ENCODE peak calls at places on chromosomes 4 and X, in nine cellular contexts. One of them, this sample, is unnamed. For H3K4me1, the result is how much of the 10 kb centered on the place peaks cover.

GRCh38 chr4:100497729-100498250 is 20.0 kb downstream of the EMCN start:
- DNase-seq in GM23248: peak
- DNase-seq in breast epithelium: no peak
- DNase-seq in naive thymus-derived CD4-positive, alpha-beta T cell: no peak
- DNase-seq in H9: no peak
- DNase-seq in aorta: no peak
- DNase-seq in tibial artery: no peak
- DNase-seq in heart left ventricle: no peak
- DNase-seq in pancreas: no peak
- DNase-seq in this sample: no peak

GRCh38 chr4:35970366-35970960 is 273.9 kb downstream of the ARAP2 start:
- DNase-seq in aorta: no peak
- DNase-seq in heart left ventricle: no peak
- DNase-seq in naive thymus-derived CD4-positive, alpha-beta T cell: no peak
- DNase-seq in tibial artery: no peak
- DNase-seq in H9: no peak
- DNase-seq in pancreas: no peak
- DNase-seq in breast epithelium: no peak
- DNase-seq in GM23248: no peak
- DNase-seq in this sample: no peak

GRCh38 chr4:145315828-145316227 is 135.4 kb upstream of the OTUD4 start:
- DNase-seq in breast epithelium: no peak
- DNase-seq in aorta: no peak
- DNase-seq in H9: no peak
- DNase-seq in heart left ventricle: no peak
- DNase-seq in tibial artery: no peak
- DNase-seq in naive thymus-derived CD4-positive, alpha-beta T cell: no peak
- DNase-seq in GM23248: peak
- DNase-seq in pancreas: no peak
- DNase-seq in this sample: no peak

GRCh38 chrX:112120737-112121136 is 38.2 kb upstream of the TRPC5 start:
- DNase-seq in tibial artery: no peak
- DNase-seq in heart left ventricle: no peak
- DNase-seq in breast epithelium: no peak
- DNase-seq in aorta: no peak
- DNase-seq in H9: no peak
- DNase-seq in GM23248: no peak
- DNase-seq in naive thymus-derived CD4-positive, alpha-beta T cell: no peak
- DNase-seq in pancreas: no peak
- DNase-seq in this sample: no peak

GRCh38 chr4:165783626-165784025 is 89.4 kb upstream of the TLL1 start:
- DNase-seq in breast epithelium: no peak
- DNase-seq in naive thymus-derived CD4-positive, alpha-beta T cell: no peak
- DNase-seq in GM23248: no peak
- DNase-seq in pancreas: no peak
- DNase-seq in H9: no peak
- DNase-seq in aorta: no peak
- DNase-seq in heart left ventricle: no peak
- DNase-seq in tibial artery: no peak
- DNase-seq in this sample: no peak

GRCh38 chr4:917466-917865 is 14.7 kb downstream of the GAK start:
- DNase-seq in tibial artery: peak
- DNase-seq in H9: no peak
- DNase-seq in pancreas: no peak
- DNase-seq in aorta: no peak
- DNase-seq in breast epithelium: no peak
- DNase-seq in naive thymus-derived CD4-positive, alpha-beta T cell: no peak
- DNase-seq in GM23248: no peak
- DNase-seq in heart left ventricle: no peak
- DNase-seq in this sample: no peak

GRCh38 chr4:93832097-93832496 is 3.5 kb downstream of the ATOH1 start:
- DNase-seq in pancreas: no peak
- DNase-seq in tibial artery: no peak
- DNase-seq in GM23248: no peak
- DNase-seq in naive thymus-derived CD4-positive, alpha-beta T cell: no peak
- DNase-seq in breast epithelium: no peak
- DNase-seq in H9: peak
- DNase-seq in heart left ventricle: no peak
- DNase-seq in aorta: no peak
- DNase-seq in this sample: no peak

GRCh38 chr4:74628808-74629616 is 165.3 kb downstream of the BTC start:
- DNase-seq in naive thymus-derived CD4-positive, alpha-beta T cell: no peak
- DNase-seq in GM23248: peak
- DNase-seq in H9: no peak
- DNase-seq in pancreas: no peak
- DNase-seq in aorta: no peak
- DNase-seq in tibial artery: no peak
- DNase-seq in heart left ventricle: no peak
- DNase-seq in breast epithelium: no peak
- DNase-seq in this sample: no peak

GRCh38 chr4:87005690-87006461 is 71.1 kb downstream of the AFF1 start:
- DNase-seq in pancreas: no peak
- DNase-seq in tibial artery: no peak
- DNase-seq in GM23248: peak
- DNase-seq in heart left ventricle: no peak
- DNase-seq in breast epithelium: no peak
- DNase-seq in H9: no peak
- DNase-seq in naive thymus-derived CD4-positive, alpha-beta T cell: peak
- DNase-seq in aorta: no peak
- DNase-seq in this sample: peak

DNA sequence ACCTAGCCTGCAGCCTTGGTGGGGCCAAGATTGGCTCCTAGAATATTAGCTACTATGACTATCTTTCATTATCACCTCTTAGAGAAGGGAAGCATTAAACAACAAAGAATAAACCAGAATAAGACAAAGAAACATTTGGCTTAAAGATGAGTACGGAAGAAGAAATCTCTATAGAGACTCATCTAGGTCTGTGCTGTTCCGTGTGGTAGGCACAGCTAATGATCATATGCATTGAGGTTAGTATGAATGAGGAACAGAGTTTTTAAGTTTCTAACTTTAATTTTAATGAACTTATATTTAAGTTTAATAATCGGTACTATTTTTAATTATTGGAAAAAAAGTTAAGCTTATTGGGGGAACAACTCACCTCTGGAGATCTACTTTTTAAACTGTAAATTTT is 24.6 kb downstream of the ARHGAP24 start:
- DNase-seq in tibial artery: no peak
- DNase-seq in heart left ventricle: no peak
- DNase-seq in aorta: no peak
- DNase-seq in H9: no peak
- DNase-seq in naive thymus-derived CD4-positive, alpha-beta T cell: no peak
- DNase-seq in GM23248: no peak
- DNase-seq in breast epithelium: no peak
- DNase-seq in pancreas: no peak
- DNase-seq in this sample: no peak
- H3K4me1 ChIP-seq in tibial artery: under half
- H3K4me1 ChIP-seq in heart left ventricle: under half
- H3K4me1 ChIP-seq in aorta: under half
- H3K4me1 ChIP-seq in H9: under half
- H3K4me1 ChIP-seq in naive thymus-derived CD4-positive, alpha-beta T cell: under half
- H3K4me1 ChIP-seq in GM23248: half or more
- H3K4me1 ChIP-seq in breast epithelium: under half
- H3K4me1 ChIP-seq in pancreas: under half
- H3K4me1 ChIP-seq in this sample: under half

GRCh38 chr4:185204238-185204910 is 574 bp upstream of the CFAP97 start:
- DNase-seq in tibial artery: no peak
- DNase-seq in pancreas: no peak
- DNase-seq in GM23248: peak
- DNase-seq in aorta: no peak
- DNase-seq in H9: no peak
- DNase-seq in breast epithelium: no peak
- DNase-seq in heart left ventricle: no peak
- DNase-seq in naive thymus-derived CD4-positive, alpha-beta T cell: no peak
- DNase-seq in this sample: no peak
- H3K4me1 ChIP-seq in tibial artery: under half
- H3K4me1 ChIP-seq in pancreas: under half
- H3K4me1 ChIP-seq in GM23248: under half
- H3K4me1 ChIP-seq in aorta: under half
- H3K4me1 ChIP-seq in H9: under half
- H3K4me1 ChIP-seq in breast epithelium: under half
- H3K4me1 ChIP-seq in heart left ventricle: under half
- H3K4me1 ChIP-seq in naive thymus-derived CD4-positive, alpha-beta T cell: under half
- H3K4me1 ChIP-seq in this sample: under half

DNA sequence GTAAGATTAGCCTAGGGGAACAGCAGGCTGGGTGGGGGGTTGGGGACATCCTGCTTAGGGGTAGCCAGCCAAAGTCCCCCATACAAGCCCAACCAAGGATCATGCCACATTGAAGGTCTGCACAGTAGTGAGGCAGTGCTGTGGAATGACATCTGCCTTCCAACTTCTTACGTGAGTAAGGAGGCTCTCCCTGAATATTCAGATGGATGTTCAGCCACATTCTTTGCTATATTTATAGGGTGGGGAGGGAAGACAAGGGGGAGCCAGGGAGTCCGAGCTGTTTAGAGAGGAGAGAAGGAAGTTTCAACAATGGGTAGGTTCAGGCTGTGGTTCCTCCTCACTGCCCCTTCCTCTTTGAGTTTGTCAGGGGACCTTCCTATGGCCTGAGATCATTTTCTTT is 29.7 kb downstream of the MSN start:
- DNase-seq in aorta: no peak
- DNase-seq in naive thymus-derived CD4-positive, alpha-beta T cell: no peak
- DNase-seq in pancreas: no peak
- DNase-seq in heart left ventricle: no peak
- DNase-seq in H9: no peak
- DNase-seq in breast epithelium: no peak
- DNase-seq in GM23248: peak
- DNase-seq in tibial artery: no peak
- DNase-seq in this sample: no peak
- H3K4me1 ChIP-seq in aorta: under half
- H3K4me1 ChIP-seq in naive thymus-derived CD4-positive, alpha-beta T cell: half or more
- H3K4me1 ChIP-seq in pancreas: under half
- H3K4me1 ChIP-seq in heart left ventricle: under half
- H3K4me1 ChIP-seq in H9: under half
- H3K4me1 ChIP-seq in breast epithelium: under half
- H3K4me1 ChIP-seq in GM23248: half or more
- H3K4me1 ChIP-seq in tibial artery: under half
- H3K4me1 ChIP-seq in this sample: half or more

DNA sequence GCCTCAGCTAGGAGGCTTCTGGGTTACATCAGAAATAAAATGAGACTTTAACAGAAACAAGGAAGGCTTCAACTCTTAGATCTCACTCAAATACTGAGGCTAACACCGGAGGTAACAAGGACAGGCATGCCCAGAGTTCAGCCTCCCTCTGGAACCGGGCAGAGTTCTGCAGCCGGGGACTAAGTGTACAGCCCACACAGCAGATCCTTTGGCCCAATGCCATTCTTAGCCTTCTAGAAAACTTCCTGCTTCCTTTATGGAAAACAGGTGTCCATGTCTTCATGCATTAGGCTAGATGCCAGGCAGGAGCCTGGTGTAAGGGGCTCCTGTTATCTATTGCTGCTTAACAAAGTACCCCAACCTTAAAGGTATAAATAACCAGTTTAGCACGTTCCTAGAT is 369.7 kb downstream of the BCOR start:
- DNase-seq in naive thymus-derived CD4-positive, alpha-beta T cell: no peak
- DNase-seq in tibial artery: no peak
- DNase-seq in H9: no peak
- DNase-seq in heart left ventricle: no peak
- DNase-seq in GM23248: peak
- DNase-seq in pancreas: no peak
- DNase-seq in breast epithelium: no peak
- DNase-seq in aorta: no peak
- DNase-seq in this sample: no peak
- H3K4me1 ChIP-seq in naive thymus-derived CD4-positive, alpha-beta T cell: under half
- H3K4me1 ChIP-seq in tibial artery: under half
- H3K4me1 ChIP-seq in H9: under half
- H3K4me1 ChIP-seq in heart left ventricle: under half
- H3K4me1 ChIP-seq in GM23248: under half
- H3K4me1 ChIP-seq in pancreas: under half
- H3K4me1 ChIP-seq in breast epithelium: under half
- H3K4me1 ChIP-seq in aorta: under half
- H3K4me1 ChIP-seq in this sample: under half

GRCh38 chr4:143358923-143359694 is 22.4 kb downstream of the GAB1 start:
- DNase-seq in tibial artery: no peak
- DNase-seq in aorta: peak
- DNase-seq in breast epithelium: no peak
- DNase-seq in pancreas: peak
- DNase-seq in H9: no peak
- DNase-seq in GM23248: peak
- DNase-seq in naive thymus-derived CD4-positive, alpha-beta T cell: no peak
- DNase-seq in heart left ventricle: no peak
- DNase-seq in this sample: peak
- H3K4me1 ChIP-seq in tibial artery: half or more
- H3K4me1 ChIP-seq in aorta: under half
- H3K4me1 ChIP-seq in breast epithelium: under half
- H3K4me1 ChIP-seq in pancreas: half or more
- H3K4me1 ChIP-seq in H9: under half
- H3K4me1 ChIP-seq in GM23248: under half
- H3K4me1 ChIP-seq in naive thymus-derived CD4-positive, alpha-beta T cell: under half
- H3K4me1 ChIP-seq in heart left ventricle: under half
- H3K4me1 ChIP-seq in this sample: under half

GRCh38 chrX:72127332-72127731 is 4.4 kb downstream of the RTL5 start:
- DNase-seq in heart left ventricle: no peak
- DNase-seq in GM23248: no peak
- DNase-seq in breast epithelium: no peak
- DNase-seq in pancreas: no peak
- DNase-seq in aorta: no peak
- DNase-seq in naive thymus-derived CD4-positive, alpha-beta T cell: no peak
- DNase-seq in H9: no peak
- DNase-seq in tibial artery: no peak
- DNase-seq in this sample: no peak

GRCh38 chrX:72126539-72127140 is 5.1 kb downstream of the RTL5 start:
- DNase-seq in naive thymus-derived CD4-positive, alpha-beta T cell: peak
- DNase-seq in GM23248: peak
- DNase-seq in breast epithelium: peak
- DNase-seq in aorta: peak
- DNase-seq in H9: peak
- DNase-seq in heart left ventricle: peak
- DNase-seq in tibial artery: peak
- DNase-seq in pancreas: peak
- DNase-seq in this sample: peak

GRCh38 chrX:72125331-72126047 is 6.2 kb downstream of the RTL5 start:
- DNase-seq in tibial artery: no peak
- DNase-seq in GM23248: no peak
- DNase-seq in aorta: no peak
- DNase-seq in breast epithelium: no peak
- DNase-seq in H9: no peak
- DNase-seq in pancreas: no peak
- DNase-seq in naive thymus-derived CD4-positive, alpha-beta T cell: no peak
- DNase-seq in heart left ventricle: no peak
- DNase-seq in this sample: no peak

GRCh38 chrX:72124540-72125201 is 7.0 kb downstream of the RTL5 start:
- DNase-seq in pancreas: no peak
- DNase-seq in aorta: no peak
- DNase-seq in tibial artery: no peak
- DNase-seq in H9: no peak
- DNase-seq in naive thymus-derived CD4-positive, alpha-beta T cell: no peak
- DNase-seq in heart left ventricle: no peak
- DNase-seq in breast epithelium: no peak
- DNase-seq in GM23248: no peak
- DNase-seq in this sample: no peak

GRCh38 chrX:72126048-72126415 is 5.7 kb downstream of the RTL5 start:
- DNase-seq in GM23248: no peak
- DNase-seq in aorta: no peak
- DNase-seq in tibial artery: no peak
- DNase-seq in H9: no peak
- DNase-seq in heart left ventricle: no peak
- DNase-seq in naive thymus-derived CD4-positive, alpha-beta T cell: no peak
- DNase-seq in breast epithelium: no peak
- DNase-seq in pancreas: no peak
- DNase-seq in this sample: no peak
- H3K4me1 ChIP-seq in GM23248: under half
- H3K4me1 ChIP-seq in aorta: under half
- H3K4me1 ChIP-seq in tibial artery: under half
- H3K4me1 ChIP-seq in H9: under half
- H3K4me1 ChIP-seq in heart left ventricle: under half
- H3K4me1 ChIP-seq in naive thymus-derived CD4-positive, alpha-beta T cell: under half
- H3K4me1 ChIP-seq in breast epithelium: under half
- H3K4me1 ChIP-seq in pancreas: under half
- H3K4me1 ChIP-seq in this sample: under half